ENCODE peak calls at places on chromosome 2, in seven cellular contexts. Z, J, F, Q, Y, H and C are unnamed samples.

GRCh38 chr2:69995511-69995910 is 34.1 kb upstream of the ASPRV1 start:
- DNase-seq in Z (no peak), J (no peak), F (no peak), Q (no peak), Y (no peak), H (no peak), C (no peak)

GRCh38 chr2:7672027-7672684 is 754.9 kb downstream of the RNF144A start:
- DNase-seq in Z (peak), J (no peak), F (no peak), Q (no peak), Y (peak), H (peak), C (peak)

GRCh38 chr2:61763605-61764034 is 90.2 kb downstream of the FAM161A start:
- DNase-seq in Z (peak), J (no peak), F (peak), Q (peak), Y (no peak), H (peak), C (peak)

GRCh38 chr2:183010112-183010511 is 28.1 kb downstream of the NCKAP1 start:
- DNase-seq in Z (peak), J (peak), F (peak), Q (no peak), Y (no peak), H (no peak), C (no peak)

GRCh38 chr2:12321017-12321641 is 395.6 kb upstream of the TRIB2 start:
- DNase-seq in Z (peak), J (no peak), F (peak), Q (no peak), Y (no peak), H (no peak), C (no peak)

GRCh38 chr2:180925700-180926099 is 54.7 kb upstream of the UBE2E3 start:
- DNase-seq in Z (no peak), J (no peak), F (no peak), Q (no peak), Y (no peak), H (no peak), C (no peak)

GRCh38 chr2:20551945-20552328 is 99.0 kb downstream of the HS1BP3 start:
- DNase-seq in Z (no peak), J (no peak), F (no peak), Q (no peak), Y (no peak), H (no peak), C (no peak)

GRCh38 chr2:39139511-39140237 is 18.8 kb upstream of the SOS1 start:
- DNase-seq in Z (no peak), J (no peak), F (no peak), Q (no peak), Y (no peak), H (no peak), C (no peak)

GRCh38 chr2:59301466-59302402 is 1060.6 kb upstream of the FANCL start:
- DNase-seq in Z (peak), J (peak), F (peak), Q (no peak), Y (no peak), H (no peak), C (no peak)

GRCh38 chr2:161178756-161179155 is 18.5 kb downstream of the TANK start:
- DNase-seq in Z (no peak), J (no peak), F (no peak), Q (no peak), Y (no peak), H (no peak), C (no peak)

GRCh38 chr2:165055081-165055879 is 100.0 kb upstream of the SLC38A11 start:
- DNase-seq in Z (peak), J (peak), F (peak), Q (no peak), Y (no peak), H (no peak), C (no peak)

GRCh38 chr2:86069783-86070339 is 35.8 kb downstream of the POLR1A start:
- DNase-seq in Z (no peak), J (no peak), F (no peak), Q (no peak), Y (no peak), H (no peak), C (no peak)

DNA sequence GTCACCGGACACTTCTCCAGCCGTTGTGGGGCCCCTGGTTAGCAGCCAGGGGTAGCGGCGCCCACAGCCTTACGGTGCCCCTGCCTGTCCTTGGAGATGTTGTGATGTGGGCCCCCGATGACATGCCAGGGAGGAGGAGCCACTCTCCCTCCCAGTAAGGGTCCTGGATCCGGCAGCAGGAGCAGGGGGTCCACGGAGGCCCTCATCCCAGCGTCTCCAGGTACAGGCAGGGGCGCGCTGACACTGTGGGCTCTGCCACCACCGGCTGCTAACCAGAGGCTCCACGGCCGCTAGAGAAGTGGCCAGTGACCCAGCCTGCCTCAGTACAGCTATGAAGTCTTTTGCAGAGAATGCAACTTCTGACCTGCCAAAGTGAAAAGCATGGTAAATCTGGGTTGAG is 121.2 kb downstream of the SPP2 start:
- DNase-seq in Z (no peak), J (no peak), F (no peak), Q (no peak), Y (no peak), H (no peak), C (no peak)
- H3K27ac ChIP-seq in Z (no peak), J (no peak), F (no peak), Q (no peak), Y (no peak), H (no peak), C (no peak)

DNA sequence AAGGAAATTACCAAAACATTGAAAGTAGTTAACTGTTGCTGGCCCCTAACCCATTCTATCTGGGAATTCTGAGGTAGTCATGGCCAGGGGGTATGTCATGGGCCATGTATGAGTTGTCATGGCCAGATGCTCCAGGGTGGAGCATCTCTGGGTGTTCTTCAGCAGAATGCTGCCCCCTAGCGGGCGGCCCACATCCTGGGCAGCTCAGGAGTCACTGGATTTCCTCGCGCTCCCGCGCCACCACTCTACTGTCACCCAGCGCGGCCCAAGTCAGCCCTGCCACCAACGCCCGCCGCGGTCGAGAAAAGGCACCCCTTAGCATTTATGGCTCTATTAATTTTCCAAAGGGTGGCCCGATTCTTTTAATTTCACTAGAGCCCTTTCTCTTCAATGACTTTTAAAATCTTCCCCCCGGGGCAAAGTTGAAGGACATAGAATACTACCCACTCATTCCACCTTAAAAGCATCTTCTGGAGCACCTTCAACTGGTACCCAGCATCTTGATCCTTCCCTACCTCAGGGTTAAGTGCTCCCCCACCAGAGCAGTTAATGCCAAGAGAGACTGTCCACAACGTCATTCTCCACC is 41.6 kb downstream of the PKDCC start:
- DNase-seq in Z (peak), J (peak), F (no peak), Q (no peak), Y (no peak), H (peak), C (peak)
- TF ChIP-seq CTCF in Z (peak), J (peak), F (peak), Q (peak), Y (peak), H (peak), C (peak)

DNA sequence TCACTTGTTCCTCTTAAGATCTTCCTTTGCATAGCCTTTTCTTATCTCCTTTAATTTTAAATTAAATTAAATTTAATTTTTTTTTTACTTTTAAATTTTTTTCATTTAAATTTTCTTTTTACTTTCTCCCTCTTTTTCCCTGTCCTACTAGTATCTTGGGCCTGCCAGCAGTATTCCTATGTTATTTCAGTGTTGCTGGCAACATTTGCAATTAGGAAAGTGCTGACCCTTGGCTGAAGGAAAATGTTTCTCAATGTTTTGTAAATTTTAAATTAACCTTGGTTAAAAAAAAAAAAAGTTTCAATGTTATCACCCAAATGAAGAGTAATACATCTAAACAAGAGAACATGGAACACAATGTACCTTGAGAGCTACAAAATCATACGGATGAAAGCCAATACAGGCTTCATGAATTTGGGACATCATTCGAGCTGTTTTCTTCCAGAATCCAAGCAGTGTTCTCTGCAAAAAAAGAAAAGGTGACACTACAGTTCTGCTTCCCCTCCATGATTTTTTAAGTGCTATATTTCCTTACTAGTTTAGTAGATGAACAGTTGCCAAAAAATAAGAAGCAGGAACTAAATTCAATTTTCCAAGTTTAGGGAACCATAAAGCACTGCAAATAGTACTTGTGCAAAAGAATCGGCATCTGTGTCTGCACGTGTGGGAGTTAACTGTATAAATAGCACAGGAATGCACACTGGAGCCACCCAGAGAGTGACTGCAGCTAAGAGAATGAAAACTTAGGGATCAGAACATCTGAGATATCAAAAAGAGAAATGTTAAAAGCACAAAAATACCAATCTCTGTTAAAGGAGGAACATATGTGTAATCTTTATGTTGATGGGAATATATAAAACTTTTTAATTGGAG is 55.8 kb downstream of the ICA1L start:
- DNase-seq in Z (peak), J (no peak), F (peak), Q (no peak), Y (no peak), H (no peak), C (no peak)
- H3K27ac ChIP-seq in Z (no peak), J (no peak), F (no peak), Q (peak), Y (no peak), H (peak), C (no peak)

GRCh38 chr2:236403125-236403524 is 138.9 kb upstream of the ASB18 start:
- DNase-seq in Z (no peak), J (no peak), F (no peak), Q (no peak), Y (no peak), H (no peak), C (no peak)
- TF ChIP-seq CTCF in Z (no peak), J (no peak), F (no peak), Q (no peak), Y (no peak), H (no peak), C (no peak)

GRCh38 chr2:27752551-27753237 is 18.8 kb upstream of the MRPL33 start:
- DNase-seq in Z (no peak), J (no peak), F (no peak), Q (no peak), Y (no peak), H (no peak), C (no peak)
- H3K27ac ChIP-seq in Z (no peak), J (no peak), F (no peak), Q (no peak), Y (no peak), H (peak), C (peak)

GRCh38 chr2:144162652-144163051 is 357.3 kb downstream of the ZEB2 start:
- DNase-seq in Z (no peak), J (no peak), F (no peak), Q (no peak), Y (peak), H (no peak), C (no peak)
- TF ChIP-seq CTCF in Z (peak), J (peak), F (no peak), Q (no peak), Y (peak), H (peak), C (peak)